ENCODE peak calls at places on chromosome 10, in eight cellular contexts. One of them, this sample, is unnamed.

GRCh38 chr10:58415757-58416156 is 30.5 kb downstream of the TFAM start:
- DNase-seq in MCF 10A: no peak
- DNase-seq in GM13976: no peak
- DNase-seq in ovary: no peak
- DNase-seq in endothelial cell: no peak
- DNase-seq in uterus: no peak
- DNase-seq in natural killer cell: no peak
- DNase-seq in cardiac fibroblast: no peak
- DNase-seq in this sample: no peak

GRCh38 chr10:996031-996430 is 7.8 kb downstream of the GTPBP4 start:
- DNase-seq in endothelial cell: no peak
- DNase-seq in natural killer cell: no peak
- DNase-seq in cardiac fibroblast: no peak
- DNase-seq in MCF 10A: no peak
- DNase-seq in GM13976: no peak
- DNase-seq in uterus: no peak
- DNase-seq in ovary: no peak
- DNase-seq in this sample: no peak

GRCh38 chr10:2619472-2619871 is 447.9 kb upstream of the PFKP start:
- DNase-seq in natural killer cell: no peak
- DNase-seq in endothelial cell: peak
- DNase-seq in MCF 10A: peak
- DNase-seq in cardiac fibroblast: no peak
- DNase-seq in ovary: no peak
- DNase-seq in GM13976: no peak
- DNase-seq in uterus: no peak
- DNase-seq in this sample: no peak

GRCh38 chr10:123556736-123557135 is 109.4 kb upstream of the GPR26 start:
- DNase-seq in ovary: no peak
- DNase-seq in GM13976: peak
- DNase-seq in MCF 10A: no peak
- DNase-seq in cardiac fibroblast: no peak
- DNase-seq in natural killer cell: no peak
- DNase-seq in endothelial cell: no peak
- DNase-seq in uterus: no peak
- DNase-seq in this sample: no peak

GRCh38 chr10:103204353-103205255 is 11.5 kb upstream of the NT5C2 start:
- DNase-seq in GM13976: no peak
- DNase-seq in natural killer cell: no peak
- DNase-seq in endothelial cell: no peak
- DNase-seq in MCF 10A: no peak
- DNase-seq in cardiac fibroblast: no peak
- DNase-seq in ovary: no peak
- DNase-seq in uterus: no peak
- DNase-seq in this sample: no peak

GRCh38 chr10:22622242-22622806 is 92.1 kb downstream of the PIP4K2A start:
- DNase-seq in natural killer cell: no peak
- DNase-seq in MCF 10A: no peak
- DNase-seq in endothelial cell: peak
- DNase-seq in uterus: no peak
- DNase-seq in GM13976: no peak
- DNase-seq in cardiac fibroblast: no peak
- DNase-seq in ovary: no peak
- DNase-seq in this sample: no peak

GRCh38 chr10:86261470-86261869 is 105.1 kb downstream of the GRID1 start:
- DNase-seq in cardiac fibroblast: no peak
- DNase-seq in MCF 10A: no peak
- DNase-seq in ovary: no peak
- DNase-seq in uterus: no peak
- DNase-seq in GM13976: no peak
- DNase-seq in endothelial cell: no peak
- DNase-seq in natural killer cell: no peak
- DNase-seq in this sample: no peak

GRCh38 chr10:89520711-89521110 is 14.7 kb downstream of the SLC16A12 start:
- DNase-seq in GM13976: no peak
- DNase-seq in uterus: no peak
- DNase-seq in endothelial cell: no peak
- DNase-seq in MCF 10A: no peak
- DNase-seq in ovary: no peak
- DNase-seq in cardiac fibroblast: no peak
- DNase-seq in natural killer cell: no peak
- DNase-seq in this sample: no peak

GRCh38 chr10:49089789-49090595 is 25.3 kb downstream of the VSTM4 start:
- DNase-seq in GM13976: no peak
- DNase-seq in cardiac fibroblast: no peak
- DNase-seq in endothelial cell: no peak
- DNase-seq in MCF 10A: no peak
- DNase-seq in ovary: peak
- DNase-seq in uterus: peak
- DNase-seq in natural killer cell: no peak
- DNase-seq in this sample: no peak

GRCh38 chr10:68955414-68955785 is 570 bp upstream of the DDX21 start:
- DNase-seq in GM13976: no peak
- DNase-seq in MCF 10A: no peak
- DNase-seq in endothelial cell: peak
- DNase-seq in cardiac fibroblast: no peak
- DNase-seq in uterus: no peak
- DNase-seq in natural killer cell: no peak
- DNase-seq in ovary: no peak
- DNase-seq in this sample: no peak

GRCh38 chr10:57822965-57823364 is 444.7 kb downstream of the IPMK start:
- DNase-seq in natural killer cell: no peak
- DNase-seq in cardiac fibroblast: no peak
- DNase-seq in endothelial cell: no peak
- DNase-seq in MCF 10A: no peak
- DNase-seq in ovary: no peak
- DNase-seq in GM13976: no peak
- DNase-seq in uterus: no peak
- DNase-seq in this sample: no peak

GRCh38 chr10:107546239-107546638 is 381.7 kb upstream of the SORCS1 start:
- DNase-seq in GM13976: no peak
- DNase-seq in uterus: no peak
- DNase-seq in ovary: no peak
- DNase-seq in natural killer cell: no peak
- DNase-seq in cardiac fibroblast: peak
- DNase-seq in MCF 10A: peak
- DNase-seq in endothelial cell: no peak
- DNase-seq in this sample: no peak

GRCh38 chr10:97869091-97870042 is 19.7 kb downstream of the GOLGA7B start:
- DNase-seq in MCF 10A: peak
- DNase-seq in GM13976: peak
- DNase-seq in endothelial cell: peak
- DNase-seq in cardiac fibroblast: peak
- DNase-seq in uterus: peak
- DNase-seq in ovary: peak
- DNase-seq in natural killer cell: peak
- DNase-seq in this sample: peak

GRCh38 chr10:97867220-97867800 is 17.7 kb downstream of the GOLGA7B start:
- DNase-seq in GM13976: no peak
- DNase-seq in cardiac fibroblast: no peak
- DNase-seq in uterus: no peak
- DNase-seq in MCF 10A: no peak
- DNase-seq in endothelial cell: no peak
- DNase-seq in natural killer cell: no peak
- DNase-seq in ovary: no peak
- DNase-seq in this sample: no peak

GRCh38 chr10:97865488-97865887 is 15.8 kb downstream of the GOLGA7B start:
- DNase-seq in natural killer cell: no peak
- DNase-seq in MCF 10A: no peak
- DNase-seq in GM13976: no peak
- DNase-seq in cardiac fibroblast: no peak
- DNase-seq in uterus: no peak
- DNase-seq in endothelial cell: no peak
- DNase-seq in ovary: no peak
- DNase-seq in this sample: no peak

GRCh38 chr10:97866524-97867219 is 17.0 kb downstream of the GOLGA7B start:
- DNase-seq in uterus: no peak
- DNase-seq in cardiac fibroblast: no peak
- DNase-seq in endothelial cell: no peak
- DNase-seq in ovary: no peak
- DNase-seq in MCF 10A: no peak
- DNase-seq in GM13976: no peak
- DNase-seq in natural killer cell: no peak
- DNase-seq in this sample: no peak

DNA sequence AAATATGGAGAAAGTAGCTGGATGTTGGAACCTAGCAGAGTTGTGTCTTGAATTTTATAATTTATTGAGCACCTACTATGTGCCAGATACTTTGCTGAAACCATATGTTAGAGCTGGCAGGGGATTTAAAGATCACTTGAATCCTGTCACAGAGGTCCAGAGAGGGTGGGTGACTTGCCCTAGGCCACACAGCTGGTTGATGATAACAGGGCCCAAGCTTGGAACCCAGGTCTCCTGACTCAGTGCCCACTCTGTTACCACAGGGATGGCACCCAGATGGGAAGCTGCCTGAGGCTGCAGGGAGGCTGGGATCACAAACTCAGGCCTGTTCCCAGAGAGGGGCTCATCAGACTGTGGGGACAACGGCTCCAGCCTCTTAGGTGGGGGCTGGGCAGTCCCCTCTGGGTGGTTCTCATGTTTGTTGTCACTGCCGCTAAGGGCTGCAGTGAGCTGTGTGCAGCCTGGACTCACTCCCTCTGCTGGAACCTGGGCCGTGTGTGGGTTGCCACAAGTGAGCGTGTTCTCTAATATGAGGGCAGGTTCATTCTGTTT is 18.6 kb downstream of the GOLGA7B start:
- DNase-seq in uterus: no peak
- DNase-seq in GM13976: no peak
- DNase-seq in natural killer cell: no peak
- DNase-seq in ovary: no peak
- DNase-seq in cardiac fibroblast: no peak
- DNase-seq in MCF 10A: no peak
- DNase-seq in endothelial cell: no peak
- DNase-seq in this sample: no peak
- TF ChIP-seq CTCF in uterus: no peak
- TF ChIP-seq CTCF in GM13976: no peak
- TF ChIP-seq CTCF in natural killer cell: no peak
- TF ChIP-seq CTCF in ovary: no peak
- TF ChIP-seq CTCF in cardiac fibroblast: no peak
- TF ChIP-seq CTCF in MCF 10A: no peak
- TF ChIP-seq CTCF in endothelial cell: no peak
- TF ChIP-seq CTCF in this sample: no peak

DNA sequence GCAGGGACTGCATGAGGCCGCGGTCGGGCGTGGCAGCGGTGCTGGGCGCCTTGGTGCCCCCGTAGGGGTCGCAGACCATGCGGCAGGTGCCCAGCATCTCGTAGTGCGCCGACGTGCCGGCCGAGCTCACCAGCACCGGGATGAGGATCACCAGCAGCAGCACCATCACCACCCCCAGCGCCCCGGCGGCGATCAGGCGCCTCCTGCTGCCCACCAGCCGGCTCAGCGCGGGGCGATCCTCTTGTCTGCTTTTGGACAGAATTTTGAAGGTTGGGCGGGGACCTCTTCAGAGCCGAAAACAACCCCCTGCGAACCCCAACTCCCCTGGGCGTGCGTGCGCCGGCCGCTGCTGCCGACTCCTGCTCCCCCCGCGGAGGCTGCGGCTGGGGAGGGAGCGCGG is 779 bp downstream of the C1QL3 start:
- DNase-seq in cardiac fibroblast: peak
- DNase-seq in uterus: no peak
- DNase-seq in endothelial cell: peak
- DNase-seq in natural killer cell: no peak
- DNase-seq in GM13976: peak
- DNase-seq in ovary: no peak
- DNase-seq in MCF 10A: no peak
- DNase-seq in this sample: no peak
- TF ChIP-seq CTCF in cardiac fibroblast: peak
- TF ChIP-seq CTCF in uterus: no peak
- TF ChIP-seq CTCF in endothelial cell: no peak
- TF ChIP-seq CTCF in natural killer cell: no peak
- TF ChIP-seq CTCF in GM13976: peak
- TF ChIP-seq CTCF in ovary: no peak
- TF ChIP-seq CTCF in MCF 10A: no peak
- TF ChIP-seq CTCF in this sample: peak

GRCh38 chr10:87860156-87860795 is 3.1 kb downstream of the KLLN start:
- DNase-seq in uterus: no peak
- DNase-seq in ovary: no peak
- DNase-seq in natural killer cell: no peak
- DNase-seq in cardiac fibroblast: peak
- DNase-seq in GM13976: peak
- DNase-seq in endothelial cell: no peak
- DNase-seq in MCF 10A: peak
- DNase-seq in this sample: no peak

GRCh38 chr10:87862644-87863101 is 660 bp downstream of the KLLN start:
- DNase-seq in cardiac fibroblast: no peak
- DNase-seq in GM13976: no peak
- DNase-seq in ovary: no peak
- DNase-seq in uterus: peak
- DNase-seq in natural killer cell: no peak
- DNase-seq in endothelial cell: no peak
- DNase-seq in MCF 10A: no peak
- DNase-seq in this sample: no peak

GRCh38 chr10:87861034-87861433 is 2.3 kb downstream of the KLLN start:
- DNase-seq in ovary: no peak
- DNase-seq in MCF 10A: no peak
- DNase-seq in GM13976: peak
- DNase-seq in cardiac fibroblast: no peak
- DNase-seq in endothelial cell: no peak
- DNase-seq in natural killer cell: no peak
- DNase-seq in uterus: no peak
- DNase-seq in this sample: no peak

GRCh38 chr10:87861953-87862643 is 1.2 kb downstream of the KLLN start:
- DNase-seq in endothelial cell: peak
- DNase-seq in natural killer cell: peak
- DNase-seq in uterus: peak
- DNase-seq in cardiac fibroblast: peak
- DNase-seq in MCF 10A: peak
- DNase-seq in ovary: peak
- DNase-seq in GM13976: peak
- DNase-seq in this sample: peak

GRCh38 chr10:87861566-87861952 is 1.8 kb downstream of the KLLN start:
- DNase-seq in MCF 10A: peak
- DNase-seq in uterus: peak
- DNase-seq in GM13976: peak
- DNase-seq in natural killer cell: peak
- DNase-seq in endothelial cell: peak
- DNase-seq in cardiac fibroblast: peak
- DNase-seq in ovary: peak
- DNase-seq in this sample: no peak
- TF ChIP-seq CTCF in MCF 10A: no peak
- TF ChIP-seq CTCF in uterus: no peak
- TF ChIP-seq CTCF in GM13976: peak
- TF ChIP-seq CTCF in natural killer cell: no peak
- TF ChIP-seq CTCF in endothelial cell: no peak
- TF ChIP-seq CTCF in cardiac fibroblast: no peak
- TF ChIP-seq CTCF in ovary: no peak
- TF ChIP-seq CTCF in this sample: no peak

GRCh38 chr10:34762603-34763299 is 52.3 kb downstream of the PARD3 start:
- DNase-seq in cardiac fibroblast: peak
- DNase-seq in uterus: no peak
- DNase-seq in ovary: no peak
- DNase-seq in endothelial cell: no peak
- DNase-seq in MCF 10A: no peak
- DNase-seq in natural killer cell: no peak
- DNase-seq in GM13976: no peak
- DNase-seq in this sample: no peak
- TF ChIP-seq CTCF in cardiac fibroblast: no peak
- TF ChIP-seq CTCF in uterus: no peak
- TF ChIP-seq CTCF in ovary: no peak
- TF ChIP-seq CTCF in endothelial cell: no peak
- TF ChIP-seq CTCF in MCF 10A: no peak
- TF ChIP-seq CTCF in natural killer cell: no peak
- TF ChIP-seq CTCF in GM13976: no peak
- TF ChIP-seq CTCF in this sample: no peak

This sample was measured in D721Med.